ENCODE peak calls at places on chromosomes 4 and X, in five cellular contexts. One of them, this sample, is unnamed. For H3K4me1, the result is how much of the 10 kb centered on the place peaks cover.

GRCh38 chr4:164956766-164957643 is 20.5 kb downstream of the TRIM61 start:
- DNase-seq in IMR-90: peak
- DNase-seq in astrocyte: peak
- DNase-seq in OCI-LY7: peak
- DNase-seq in PC-3: peak
- DNase-seq in this sample: peak

GRCh38 chrX:138034136-138034535 is 468.2 kb downstream of the ZIC3 start:
- DNase-seq in IMR-90: no peak
- DNase-seq in astrocyte: no peak
- DNase-seq in OCI-LY7: no peak
- DNase-seq in PC-3: peak
- DNase-seq in this sample: no peak

GRCh38 chr4:129455462-129455861 is 359.5 kb downstream of the C4orf33 start:
- DNase-seq in IMR-90: no peak
- DNase-seq in astrocyte: no peak
- DNase-seq in OCI-LY7: no peak
- DNase-seq in PC-3: no peak
- DNase-seq in this sample: no peak

GRCh38 chrX:79094075-79094832 is 50.2 kb upstream of the GPR174 start:
- DNase-seq in IMR-90: no peak
- DNase-seq in astrocyte: no peak
- DNase-seq in OCI-LY7: no peak
- DNase-seq in PC-3: no peak
- DNase-seq in this sample: no peak

GRCh38 chrX:85859426-85859825 is 187.9 kb downstream of the CHM start:
- DNase-seq in IMR-90: peak
- DNase-seq in astrocyte: no peak
- DNase-seq in OCI-LY7: no peak
- DNase-seq in PC-3: peak
- DNase-seq in this sample: no peak

GRCh38 chr4:41358626-41359025 is 101.9 kb downstream of the UCHL1 start:
- DNase-seq in IMR-90: no peak
- DNase-seq in astrocyte: peak
- DNase-seq in OCI-LY7: no peak
- DNase-seq in PC-3: no peak
- DNase-seq in this sample: peak

GRCh38 chr4:72031868-72032619 is at the start of gene NPFFR2:
- DNase-seq in IMR-90: no peak
- DNase-seq in astrocyte: peak
- DNase-seq in OCI-LY7: no peak
- DNase-seq in PC-3: no peak
- DNase-seq in this sample: no peak

GRCh38 chr4:158903079-158903456 is 134.2 kb downstream of the FNIP2 start:
- DNase-seq in IMR-90: no peak
- DNase-seq in astrocyte: no peak
- DNase-seq in OCI-LY7: no peak
- DNase-seq in PC-3: no peak
- DNase-seq in this sample: no peak

GRCh38 chrX:151228935-151229334 is 52.6 kb downstream of the GPR50 start:
- DNase-seq in IMR-90: no peak
- DNase-seq in astrocyte: no peak
- DNase-seq in OCI-LY7: no peak
- DNase-seq in PC-3: no peak
- DNase-seq in this sample: no peak

GRCh38 chrX:129771266-129771995 is 8.3 kb upstream of the SASH3 start:
- DNase-seq in IMR-90: no peak
- DNase-seq in astrocyte: no peak
- DNase-seq in OCI-LY7: peak
- DNase-seq in PC-3: no peak
- DNase-seq in this sample: no peak

GRCh38 chr4:13829457-13829856 is 201.9 kb upstream of the BOD1L1 start:
- DNase-seq in IMR-90: peak
- DNase-seq in astrocyte: no peak
- DNase-seq in OCI-LY7: no peak
- DNase-seq in PC-3: no peak
- DNase-seq in this sample: no peak

GRCh38 chrX:77962068-77962902 is 7.2 kb downstream of the PGAM4 start:
- DNase-seq in IMR-90: peak
- DNase-seq in astrocyte: no peak
- DNase-seq in OCI-LY7: no peak
- DNase-seq in PC-3: no peak
- DNase-seq in this sample: no peak

GRCh38 chr4:146132445-146132844 is 43.1 kb upstream of the LSM6 start:
- DNase-seq in IMR-90: no peak
- DNase-seq in astrocyte: no peak
- DNase-seq in OCI-LY7: no peak
- DNase-seq in PC-3: no peak
- DNase-seq in this sample: no peak

GRCh38 chrX:97995834-97996233 is 1112.1 kb downstream of the RPA4 start:
- DNase-seq in IMR-90: no peak
- DNase-seq in astrocyte: no peak
- DNase-seq in OCI-LY7: no peak
- DNase-seq in PC-3: no peak
- DNase-seq in this sample: no peak

GRCh38 chr4:40124690-40125089 is 68.0 kb downstream of the N4BP2 start:
- DNase-seq in IMR-90: no peak
- DNase-seq in astrocyte: no peak
- DNase-seq in OCI-LY7: no peak
- DNase-seq in PC-3: no peak
- DNase-seq in this sample: no peak

GRCh38 chr4:180827610-180828009 is 1415.6 kb upstream of the TENM3 start:
- DNase-seq in IMR-90: peak
- DNase-seq in astrocyte: no peak
- DNase-seq in OCI-LY7: no peak
- DNase-seq in PC-3: peak
- DNase-seq in this sample: no peak

GRCh38 chrX:23398570-23398969 is 63.9 kb downstream of the PTCHD1 start:
- DNase-seq in IMR-90: no peak
- DNase-seq in astrocyte: no peak
- DNase-seq in OCI-LY7: no peak
- DNase-seq in PC-3: no peak
- DNase-seq in this sample: no peak

GRCh38 chrX:154125356-154126040 is 18.5 kb upstream of the OPN1LW start:
- DNase-seq in IMR-90: no peak
- DNase-seq in astrocyte: no peak
- DNase-seq in OCI-LY7: no peak
- DNase-seq in PC-3: no peak
- DNase-seq in this sample: no peak

GRCh38 chrX:137194164-137194563 is 160.4 kb upstream of the GPR101 start:
- DNase-seq in IMR-90: peak
- DNase-seq in astrocyte: no peak
- DNase-seq in OCI-LY7: peak
- DNase-seq in PC-3: peak
- DNase-seq in this sample: peak

GRCh38 chr4:61572160-61572559 is 372.0 kb downstream of the ADGRL3 start:
- DNase-seq in IMR-90: peak
- DNase-seq in astrocyte: peak
- DNase-seq in OCI-LY7: no peak
- DNase-seq in PC-3: peak
- DNase-seq in this sample: no peak

GRCh38 chr4:16859031-16859430 is 39.4 kb downstream of the LDB2 start:
- DNase-seq in IMR-90: peak
- DNase-seq in astrocyte: peak
- DNase-seq in OCI-LY7: no peak
- DNase-seq in PC-3: no peak
- DNase-seq in this sample: no peak

GRCh38 chrX:132227383-132228112 is 8.3 kb upstream of the RAP2C start:
- DNase-seq in IMR-90: peak
- DNase-seq in astrocyte: no peak
- DNase-seq in OCI-LY7: no peak
- DNase-seq in PC-3: no peak
- DNase-seq in this sample: no peak

GRCh38 chr4:106312377-106312776 is 3.6 kb downstream of the TBCK start:
- DNase-seq in IMR-90: peak
- DNase-seq in astrocyte: peak
- DNase-seq in OCI-LY7: no peak
- DNase-seq in PC-3: no peak
- DNase-seq in this sample: no peak

GRCh38 chr4:142743071-142743825 is 102.9 kb downstream of the INPP4B start:
- DNase-seq in IMR-90: peak
- DNase-seq in astrocyte: peak
- DNase-seq in OCI-LY7: no peak
- DNase-seq in PC-3: peak
- DNase-seq in this sample: no peak

GRCh38 chrX:11952176-11952720 is 186.0 kb upstream of the FRMPD4 start:
- DNase-seq in IMR-90: peak
- DNase-seq in astrocyte: peak
- DNase-seq in OCI-LY7: no peak
- DNase-seq in PC-3: no peak
- DNase-seq in this sample: no peak

GRCh38 chr4:94534401-94535312 is 82.9 kb downstream of the PDLIM5 start:
- DNase-seq in IMR-90: no peak
- DNase-seq in astrocyte: no peak
- DNase-seq in OCI-LY7: no peak
- DNase-seq in PC-3: no peak
- DNase-seq in this sample: no peak

GRCh38 chr4:95213361-95213760 is 335.4 kb downstream of the UNC5C start:
- DNase-seq in IMR-90: no peak
- DNase-seq in astrocyte: no peak
- DNase-seq in OCI-LY7: no peak
- DNase-seq in PC-3: no peak
- DNase-seq in this sample: no peak

GRCh38 chr4:180314972-180315371 is 1928.2 kb upstream of the TENM3 start:
- DNase-seq in IMR-90: no peak
- DNase-seq in astrocyte: no peak
- DNase-seq in OCI-LY7: no peak
- DNase-seq in PC-3: no peak
- DNase-seq in this sample: no peak

GRCh38 chrX:119790977-119791436 is 423 bp downstream of the RPL39 start:
- DNase-seq in IMR-90: peak
- DNase-seq in astrocyte: peak
- DNase-seq in OCI-LY7: peak
- DNase-seq in PC-3: peak
- DNase-seq in this sample: no peak

GRCh38 chrX:110407910-110408545 is 49.4 kb downstream of the RTL9 start:
- DNase-seq in IMR-90: peak
- DNase-seq in astrocyte: no peak
- DNase-seq in OCI-LY7: peak
- DNase-seq in PC-3: peak
- DNase-seq in this sample: peak

GRCh38 chr4:7897811-7898210 is 41.9 kb downstream of the AFAP1 start:
- DNase-seq in IMR-90: peak
- DNase-seq in astrocyte: peak
- DNase-seq in OCI-LY7: no peak
- DNase-seq in PC-3: peak
- DNase-seq in this sample: no peak

GRCh38 chr4:39908284-39908683 is 69.4 kb downstream of the PDS5A start:
- DNase-seq in IMR-90: peak
- DNase-seq in astrocyte: peak
- DNase-seq in OCI-LY7: no peak
- DNase-seq in PC-3: no peak
- DNase-seq in this sample: no peak

GRCh38 chr4:1403591-1404572 is 2.4 kb downstream of the NKX1-1 start:
- DNase-seq in IMR-90: no peak
- DNase-seq in astrocyte: no peak
- DNase-seq in OCI-LY7: no peak
- DNase-seq in PC-3: no peak
- DNase-seq in this sample: no peak

GRCh38 chrX:81174286-81174685 is 27.4 kb downstream of the HMGN5 start:
- DNase-seq in IMR-90: peak
- DNase-seq in astrocyte: peak
- DNase-seq in OCI-LY7: peak
- DNase-seq in PC-3: peak
- DNase-seq in this sample: no peak

GRCh38 chrX:75623535-75623934 is 100.7 kb upstream of the ZDHHC15 start:
- DNase-seq in IMR-90: no peak
- DNase-seq in astrocyte: no peak
- DNase-seq in OCI-LY7: no peak
- DNase-seq in PC-3: no peak
- DNase-seq in this sample: no peak

DNA sequence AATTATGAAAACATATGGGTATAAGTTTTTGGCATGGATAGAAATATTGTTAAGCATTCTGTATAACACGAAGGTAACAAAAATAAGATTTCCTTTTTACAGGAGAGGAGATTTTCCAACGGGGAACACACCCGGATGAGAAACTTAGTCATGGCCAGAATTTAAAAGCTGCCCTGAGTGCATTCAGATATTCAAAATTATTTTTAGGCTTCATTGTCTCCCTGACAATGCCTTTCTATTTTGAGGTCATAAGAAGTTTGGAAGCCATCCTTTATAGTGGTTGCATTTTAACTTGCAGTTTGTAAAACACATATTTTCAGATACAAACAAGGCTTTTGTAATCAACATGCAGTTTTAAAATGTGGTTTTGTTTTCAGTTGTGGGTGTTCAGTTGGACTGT is 357.5 kb upstream of the FAM47C start:
- DNase-seq in IMR-90: no peak
- DNase-seq in astrocyte: no peak
- DNase-seq in OCI-LY7: no peak
- DNase-seq in PC-3: no peak
- DNase-seq in this sample: no peak
- H3K4me2 ChIP-seq in IMR-90: no peak
- H3K4me2 ChIP-seq in astrocyte: no peak
- H3K4me2 ChIP-seq in OCI-LY7: no peak
- H3K4me2 ChIP-seq in PC-3: no peak
- H3K4me2 ChIP-seq in this sample: no peak

GRCh38 chr4:138320856-138321255 is 78.7 kb upstream of the SLC7A11 start:
- DNase-seq in IMR-90: no peak
- DNase-seq in astrocyte: no peak
- DNase-seq in OCI-LY7: no peak
- DNase-seq in PC-3: no peak
- DNase-seq in this sample: no peak
- H3K4me1 ChIP-seq in IMR-90: under half
- H3K4me1 ChIP-seq in astrocyte: under half
- H3K4me1 ChIP-seq in OCI-LY7: under half
- H3K4me1 ChIP-seq in PC-3: under half
- H3K4me1 ChIP-seq in this sample: under half

DNA sequence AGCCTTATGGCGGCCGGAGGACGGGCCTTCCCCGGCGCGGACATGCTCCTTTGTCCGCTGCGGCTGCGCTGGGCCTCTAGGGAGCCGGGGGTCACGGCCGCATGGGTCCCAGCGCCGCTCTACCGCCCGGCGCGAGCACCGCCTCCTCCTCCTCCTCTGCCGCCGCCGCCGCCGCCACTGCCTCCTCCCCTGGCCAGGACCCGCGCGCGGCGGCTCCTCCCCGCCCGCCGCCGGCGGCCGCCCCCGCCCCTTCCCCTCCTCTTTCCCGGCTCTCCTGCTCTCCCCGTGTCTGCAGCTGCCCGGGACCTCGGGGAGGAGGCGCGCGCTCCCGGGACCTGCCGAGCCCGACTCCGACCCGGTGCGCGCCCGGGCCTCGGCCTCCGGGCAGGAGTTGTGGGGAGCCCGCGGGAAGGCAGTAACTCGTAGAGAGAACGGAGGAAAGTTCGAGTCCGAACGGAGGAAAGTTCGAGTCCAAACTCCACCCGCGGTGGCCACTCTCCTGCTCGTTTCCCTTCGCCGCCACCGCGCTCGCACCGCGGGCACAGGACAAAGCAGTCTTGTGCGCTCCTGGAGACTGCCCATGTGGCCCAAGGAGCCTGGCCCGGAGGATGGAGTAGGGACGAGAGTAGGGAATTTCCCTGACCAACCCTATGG is at the start of gene ADGRA3:
- DNase-seq in IMR-90: peak
- DNase-seq in astrocyte: peak
- DNase-seq in OCI-LY7: no peak
- DNase-seq in PC-3: peak
- DNase-seq in this sample: peak
- H3K4me3 ChIP-seq in IMR-90: peak
- H3K4me3 ChIP-seq in astrocyte: peak
- H3K4me3 ChIP-seq in OCI-LY7: no peak
- H3K4me3 ChIP-seq in PC-3: peak
- H3K4me3 ChIP-seq in this sample: peak

GRCh38 chrX:24799565-24799964 is 105.8 kb downstream of the POLA1 start:
- DNase-seq in IMR-90: no peak
- DNase-seq in astrocyte: no peak
- DNase-seq in OCI-LY7: no peak
- DNase-seq in PC-3: no peak
- DNase-seq in this sample: no peak
- H3K4me2 ChIP-seq in IMR-90: no peak
- H3K4me2 ChIP-seq in astrocyte: no peak
- H3K4me2 ChIP-seq in OCI-LY7: no peak
- H3K4me2 ChIP-seq in PC-3: no peak
- H3K4me2 ChIP-seq in this sample: no peak